ENCODE peak calls at places on chromosome 2, in seven cellular contexts. Q is SK-N-SH, C is A549, J is Panc1, M is choroid plexus epithelial cell, T is NT2/D1, V is bronchial epithelial cell. N is an unnamed sample.

GRCh38 chr2:175366814-175367213 is 185.3 kb upstream of the ATP5MC3 start:
- DNase-seq in Q (peak), C (peak), M (peak), J (no peak), T (peak), V (peak), N (peak)

GRCh38 chr2:127634066-127634617 is 11.8 kb upstream of the GPR17 start:
- DNase-seq in C (no peak), M (no peak), T (no peak), Q (peak), V (no peak), J (no peak), N (no peak)

GRCh38 chr2:238139141-238139840 is 823 bp downstream of the KLHL30 start:
- DNase-seq in J (no peak), V (no peak), Q (no peak), M (no peak), T (no peak), C (no peak), N (no peak)

GRCh38 chr2:176582183-176582582 is 312.9 kb downstream of the MTX2 start:
- DNase-seq in V (no peak), Q (no peak), J (no peak), C (no peak), M (no peak), T (no peak), N (no peak)

GRCh38 chr2:133040175-133040574 is 370.2 kb upstream of the LYPD1 start:
- DNase-seq in Q (no peak), T (no peak), M (peak), V (peak), J (no peak), C (no peak), N (no peak)

GRCh38 chr2:28956415-28956826 is 24.7 kb upstream of the TOGARAM2 start:
- DNase-seq in T (peak), M (peak), C (no peak), V (no peak), J (no peak), Q (peak), N (no peak)

GRCh38 chr2:57558312-57558711 is 488.3 kb upstream of the VRK2 start:
- DNase-seq in C (no peak), M (no peak), Q (no peak), V (no peak), J (no peak), T (no peak), N (no peak)

GRCh38 chr2:227007940-227008339 is 156.1 kb downstream of the COL4A4 start:
- DNase-seq in T (no peak), C (no peak), Q (no peak), M (no peak), J (no peak), V (no peak), N (no peak)

GRCh38 chr2:236265675-236266074 is 1.5 kb upstream of the ASB18 start:
- DNase-seq in M (no peak), T (no peak), C (no peak), V (no peak), J (no peak), Q (no peak), N (no peak)

GRCh38 chr2:234195516-234195915 is 145.0 kb downstream of the SPP2 start:
- DNase-seq in J (no peak), V (peak), T (no peak), C (no peak), M (no peak), Q (no peak), N (no peak)

GRCh38 chr2:232633413-232634318 is at the start of gene EFHD1:
- DNase-seq in C (peak), Q (peak), T (peak), M (peak), V (peak), J (no peak), N (no peak)

GRCh38 chr2:38666578-38666926 is 638 bp downstream of the GALM start:
- DNase-seq in V (no peak), Q (no peak), J (no peak), C (no peak), M (peak), T (no peak), N (no peak)

GRCh38 chr2:9554841-9555337 is 741 bp downstream of the ADAM17 start:
- DNase-seq in T (peak), V (peak), Q (peak), C (peak), M (peak), J (no peak), N (no peak)

GRCh38 chr2:203799905-203800304 is 67.7 kb upstream of the CTLA4 start:
- DNase-seq in V (no peak), T (no peak), Q (no peak), J (no peak), M (no peak), C (no peak), N (no peak)

GRCh38 chr2:143171817-143172216 is 42.6 kb downstream of the ARHGAP15 start:
- DNase-seq in C (peak), T (no peak), Q (no peak), V (peak), M (peak), J (no peak), N (no peak)

GRCh38 chr2:239157766-239158165 is 243.1 kb downstream of the HDAC4 start:
- DNase-seq in V (peak), Q (no peak), M (peak), C (peak), J (no peak), T (peak), N (no peak)

GRCh38 chr2:144504191-144504590 is 15.7 kb downstream of the ZEB2 start:
- DNase-seq in Q (no peak), T (no peak), C (no peak), V (no peak), J (no peak), M (no peak), N (no peak)

GRCh38 chr2:164913640-164914346 is 41.5 kb downstream of the SLC38A11 start:
- DNase-seq in M (peak), Q (no peak), T (no peak), V (peak), C (peak), J (no peak), N (no peak)

GRCh38 chr2:201937343-201937742 is 96.3 kb upstream of the FZD7 start:
- DNase-seq in T (no peak), Q (no peak), C (peak), M (no peak), J (no peak), V (no peak), N (no peak)

GRCh38 chr2:97797355-97797754 is 84.0 kb downstream of the ZAP70 start:
- DNase-seq in Q (no peak), T (no peak), M (no peak), V (no peak), C (no peak), J (no peak), N (no peak)

GRCh38 chr2:222300725-222301295 is 2.0 kb upstream of the PAX3 start:
- DNase-seq in V (no peak), M (no peak), J (no peak), Q (no peak), C (no peak), T (no peak), N (no peak)

GRCh38 chr2:167196461-167197252 is 308.4 kb downstream of the XIRP2 start:
- DNase-seq in V (no peak), C (no peak), Q (peak), J (no peak), T (no peak), M (peak), N (peak)

GRCh38 chr2:17969661-17970060 is 91.2 kb downstream of the KCNS3 start:
- DNase-seq in T (no peak), M (peak), C (no peak), V (no peak), Q (no peak), J (no peak), N (no peak)

GRCh38 chr2:207694811-207695281 is 16.6 kb upstream of the CCNYL1 start:
- DNase-seq in Q (no peak), C (no peak), J (no peak), V (no peak), M (peak), T (no peak), N (no peak)

GRCh38 chr2:237208373-237209045 is 122.8 kb downstream of the COPS8 start:
- DNase-seq in M (peak), C (no peak), V (no peak), T (no peak), J (no peak), Q (peak), N (no peak)

GRCh38 chr2:11129598-11130449 is 25.4 kb upstream of the SLC66A3 start:
- DNase-seq in C (peak), J (no peak), V (peak), Q (peak), T (peak), M (peak), N (no peak)

GRCh38 chr2:31060397-31060796 is 77.8 kb downstream of the GALNT14 start:
- DNase-seq in T (no peak), C (no peak), Q (no peak), M (no peak), J (no peak), V (no peak), N (no peak)

GRCh38 chr2:17171446-17172049 is 346.7 kb downstream of the RAD51AP2 start:
- DNase-seq in M (peak), T (peak), C (peak), Q (peak), V (peak), J (peak), N (no peak)

GRCh38 chr2:71907503-71907902 is 240.2 kb downstream of the CYP26B1 start:
- DNase-seq in T (no peak), Q (no peak), J (no peak), C (no peak), V (no peak), M (no peak), N (no peak)

GRCh38 chr2:71932780-71933466 is 214.7 kb downstream of the CYP26B1 start:
- DNase-seq in M (no peak), T (no peak), C (no peak), Q (peak), V (no peak), J (no peak), N (no peak)

GRCh38 chr2:71536311-71536710 is 83.0 kb downstream of the DYSF start:
- DNase-seq in C (no peak), Q (no peak), M (peak), T (no peak), J (no peak), V (no peak), N (no peak)

GRCh38 chr2:219335373-219335786 is 2.8 kb upstream of the RESP18 start:
- DNase-seq in C (peak), Q (no peak), T (no peak), M (peak), V (peak), J (no peak), N (no peak)

GRCh38 chr2:32688511-32688910 is 60.7 kb downstream of the TTC27 start:
- DNase-seq in T (no peak), Q (no peak), M (peak), C (no peak), J (no peak), V (peak), N (peak)

GRCh38 chr2:39666489-39667141 is 898 bp downstream of the TMEM178A start:
- DNase-seq in J (no peak), V (no peak), Q (peak), T (no peak), C (no peak), M (no peak), N (no peak)
- H3K4me3 ChIP-seq in J (peak), V (peak), Q (peak), T (peak), C (peak), M (peak), N (peak)

DNA sequence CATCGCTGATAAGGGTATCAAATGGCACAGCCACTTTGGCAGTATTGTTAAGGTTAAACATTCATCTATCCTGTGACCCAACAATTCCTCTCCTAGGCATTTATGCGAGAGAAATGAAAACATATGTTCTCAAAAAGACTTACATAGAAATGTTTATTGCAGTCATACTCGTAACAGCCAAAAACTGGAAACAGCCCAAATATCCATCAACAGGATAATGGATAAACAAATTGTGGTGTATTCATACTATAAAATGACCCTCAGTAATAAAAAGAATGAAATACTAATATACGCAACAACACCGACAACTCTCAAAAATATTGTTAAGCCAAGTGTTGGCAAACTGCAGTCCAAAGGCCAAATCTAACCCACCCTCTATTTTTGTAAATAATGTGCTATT is 151.1 kb downstream of the MREG start:
- DNase-seq in V (no peak), M (no peak), T (no peak), C (no peak), Q (no peak), J (no peak), N (no peak)
- H3K4me3 ChIP-seq in V (no peak), M (no peak), T (no peak), C (no peak), Q (no peak), J (no peak), N (no peak)

GRCh38 chr2:55519908-55520885 is 679 bp downstream of the CFAP36 start:
- DNase-seq in J (no peak), Q (peak), M (peak), T (no peak), V (peak), C (peak), N (no peak)
- H3K4me3 ChIP-seq in J (peak), Q (peak), M (peak), T (peak), V (peak), C (peak), N (peak)

GRCh38 chr2:112827786-112828185 is 8.8 kb downstream of the IL1B start:
- DNase-seq in C (no peak), Q (no peak), V (no peak), J (no peak), T (no peak), M (no peak), N (no peak)

GRCh38 chr2:112829931-112830330 is 6.6 kb downstream of the IL1B start:
- DNase-seq in C (no peak), Q (no peak), J (no peak), M (no peak), V (no peak), T (no peak), N (no peak)

GRCh38 chr2:112830469-112830868 is 6.1 kb downstream of the IL1B start:
- DNase-seq in M (no peak), T (no peak), J (no peak), Q (no peak), C (no peak), V (no peak), N (no peak)

GRCh38 chr2:112831380-112831930 is 5.1 kb downstream of the IL1B start:
- DNase-seq in T (no peak), Q (no peak), M (no peak), C (no peak), V (no peak), J (no peak), N (no peak)

DNA sequence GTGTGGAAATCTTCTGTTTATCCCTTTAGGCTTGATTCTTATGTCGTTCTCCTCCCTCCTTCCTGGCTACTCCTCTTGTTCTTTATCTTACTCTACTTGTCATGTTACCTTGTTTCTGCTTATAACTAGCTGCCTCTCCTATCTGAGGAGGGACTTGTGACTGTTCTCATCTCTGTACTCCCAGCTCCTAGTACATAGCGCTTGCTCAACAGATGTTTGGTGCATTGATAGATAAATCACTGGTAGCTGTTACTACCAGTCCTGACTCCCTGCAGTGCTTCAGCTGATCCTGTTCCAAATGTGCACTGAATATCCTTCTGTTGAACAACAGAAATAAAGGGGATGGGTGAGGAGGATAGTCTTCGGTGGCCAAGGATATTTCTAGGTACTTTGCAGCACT is 7.3 kb downstream of the IL1B start:
- DNase-seq in V (no peak), J (no peak), Q (no peak), T (no peak), M (peak), C (no peak), N (no peak)
- H3K4me3 ChIP-seq in V (no peak), J (no peak), Q (no peak), T (no peak), M (no peak), C (no peak), N (no peak)

DNA sequence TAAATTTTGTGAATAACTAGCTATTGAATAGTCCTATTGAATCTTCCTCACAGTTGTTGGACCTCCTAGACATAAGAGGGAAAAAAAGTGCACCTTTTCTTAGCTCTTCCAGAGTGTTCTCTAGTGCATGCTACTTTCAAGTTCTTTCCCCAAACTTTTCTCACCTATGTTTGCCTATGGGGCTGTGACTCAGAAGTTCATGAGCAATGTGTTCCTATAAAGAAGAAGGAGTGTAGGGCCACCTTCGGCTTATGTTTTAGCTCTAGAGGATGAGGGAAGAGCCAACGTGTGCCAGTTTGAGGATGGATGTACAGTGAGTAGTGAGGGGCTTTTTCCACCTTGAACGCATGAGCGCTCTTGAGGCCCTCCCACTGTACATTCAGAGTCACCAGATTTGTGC is 27.0 kb upstream of the HNMT start:
- DNase-seq in T (no peak), C (no peak), V (peak), M (no peak), J (no peak), Q (no peak), N (no peak)
- H3K4me3 ChIP-seq in T (no peak), C (no peak), V (no peak), M (no peak), J (no peak), Q (no peak), N (no peak)

GRCh38 chr2:45595724-45596435 is 15.2 kb downstream of the SRBD1 start:
- DNase-seq in J (no peak), T (no peak), V (peak), Q (no peak), C (no peak), M (no peak), N (no peak)
- H3K4me3 ChIP-seq in J (no peak), T (no peak), V (no peak), Q (no peak), C (no peak), M (no peak), N (no peak)